ENCODE peak calls at places on chromosomes 11 and 22, in four cellular contexts. F is WTC11, J is AG09309, L is body of pancreas. S is an unnamed sample.

GRCh38 chr11:131512228-131512627 is 141.8 kb downstream of the NTM start:
- DNase-seq in J (no peak), F (no peak), L (no peak), S (no peak)

GRCh38 chr11:75743711-75744563 is 24.6 kb upstream of the DGAT2 start:
- DNase-seq in L (peak), J (no peak), F (no peak), S (no peak)

GRCh38 chr22:30872282-30873041 is 96.1 kb downstream of the MORC2 start:
- DNase-seq in L (peak), J (no peak), F (no peak), S (no peak)

GRCh38 chr22:25208743-25209505 is 9.3 kb downstream of the CRYBB3 start:
- DNase-seq in J (no peak), L (no peak), F (peak), S (no peak)

GRCh38 chr22:36486619-36487384 is 5.4 kb upstream of the TXN2 start:
- DNase-seq in F (peak), J (no peak), L (peak), S (no peak)

GRCh38 chr11:119388103-119388502 is 6.6 kb upstream of the USP2 start:
- DNase-seq in L (no peak), J (no peak), F (no peak), S (no peak)

GRCh38 chr11:35214792-35215193 is 75.8 kb downstream of the CD44 start:
- DNase-seq in L (no peak), F (peak), J (peak), S (no peak)

GRCh38 chr11:68890490-68891231 is 13.0 kb downstream of the MRPL21 start:
- DNase-seq in J (peak), L (peak), F (no peak), S (no peak)

GRCh38 chr11:112478806-112479205 is 218.1 kb upstream of the PLET1 start:
- DNase-seq in F (no peak), L (no peak), J (no peak), S (no peak)

GRCh38 chr11:27255447-27255828 is 107.6 kb downstream of the CCDC34 start:
- DNase-seq in F (no peak), L (no peak), J (peak), S (no peak)

GRCh38 chr11:94964934-94965333 is 8.4 kb downstream of the CWC15 start:
- DNase-seq in L (no peak), J (no peak), F (no peak), S (no peak)

GRCh38 chr11:124119103-124119502 is 3.9 kb downstream of the VWA5A start:
- DNase-seq in F (no peak), L (no peak), J (no peak), S (no peak)

GRCh38 chr11:7667460-7667859 is 5.8 kb downstream of the CYB5R2 start:
- DNase-seq in F (no peak), L (no peak), J (no peak), S (no peak)

GRCh38 chr11:93229876-93230275 is 32.1 kb upstream of the SLC36A4 start:
- DNase-seq in J (no peak), L (no peak), F (no peak), S (no peak)

GRCh38 chr11:93236741-93237675 is 39.2 kb upstream of the SLC36A4 start:
- DNase-seq in J (peak), L (peak), F (no peak), S (no peak)

GRCh38 chr11:93238956-93239355 is 41.2 kb upstream of the SLC36A4 start:
- DNase-seq in J (no peak), L (no peak), F (no peak), S (no peak)

DNA sequence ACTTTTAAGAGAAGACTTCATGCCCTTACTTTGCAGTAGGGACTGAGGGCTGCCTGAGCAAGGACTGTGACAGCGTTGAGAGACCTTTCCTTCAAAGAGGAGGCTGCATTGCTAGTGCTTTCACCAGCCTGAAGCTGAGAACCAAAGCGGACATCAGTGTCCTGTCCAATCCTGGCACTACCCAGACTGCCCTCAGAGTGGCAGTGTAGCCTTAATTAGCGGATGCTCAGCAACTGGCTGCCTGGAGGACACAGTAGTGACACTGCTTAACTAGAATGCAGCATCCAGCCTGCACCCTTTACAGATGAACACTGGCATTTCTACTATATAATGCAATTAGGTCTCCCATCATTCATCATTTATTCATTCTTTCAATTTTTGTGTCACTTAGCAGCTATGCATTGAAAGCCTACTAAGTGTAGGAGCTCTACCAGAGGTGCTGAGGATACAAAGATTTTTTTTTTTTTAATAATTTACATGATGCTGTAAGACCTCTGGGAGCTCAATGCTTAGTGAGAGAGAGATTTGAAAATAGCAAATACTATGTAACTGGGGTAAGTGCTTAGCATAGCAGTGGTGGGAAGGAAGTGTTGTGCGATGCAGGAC is 36.9 kb upstream of the SLC36A4 start:
- DNase-seq in L (peak), F (peak), J (peak), S (peak)
- TF ChIP-seq CTCF in L (peak), F (peak), J (peak), S (peak)

GRCh38 chr11:121420398-121420797 is 31.7 kb upstream of the SORL1 start:
- DNase-seq in F (no peak), J (no peak), L (no peak), S (no peak)
- TF ChIP-seq CTCF in F (no peak), J (no peak), L (no peak), S (no peak)

DNA sequence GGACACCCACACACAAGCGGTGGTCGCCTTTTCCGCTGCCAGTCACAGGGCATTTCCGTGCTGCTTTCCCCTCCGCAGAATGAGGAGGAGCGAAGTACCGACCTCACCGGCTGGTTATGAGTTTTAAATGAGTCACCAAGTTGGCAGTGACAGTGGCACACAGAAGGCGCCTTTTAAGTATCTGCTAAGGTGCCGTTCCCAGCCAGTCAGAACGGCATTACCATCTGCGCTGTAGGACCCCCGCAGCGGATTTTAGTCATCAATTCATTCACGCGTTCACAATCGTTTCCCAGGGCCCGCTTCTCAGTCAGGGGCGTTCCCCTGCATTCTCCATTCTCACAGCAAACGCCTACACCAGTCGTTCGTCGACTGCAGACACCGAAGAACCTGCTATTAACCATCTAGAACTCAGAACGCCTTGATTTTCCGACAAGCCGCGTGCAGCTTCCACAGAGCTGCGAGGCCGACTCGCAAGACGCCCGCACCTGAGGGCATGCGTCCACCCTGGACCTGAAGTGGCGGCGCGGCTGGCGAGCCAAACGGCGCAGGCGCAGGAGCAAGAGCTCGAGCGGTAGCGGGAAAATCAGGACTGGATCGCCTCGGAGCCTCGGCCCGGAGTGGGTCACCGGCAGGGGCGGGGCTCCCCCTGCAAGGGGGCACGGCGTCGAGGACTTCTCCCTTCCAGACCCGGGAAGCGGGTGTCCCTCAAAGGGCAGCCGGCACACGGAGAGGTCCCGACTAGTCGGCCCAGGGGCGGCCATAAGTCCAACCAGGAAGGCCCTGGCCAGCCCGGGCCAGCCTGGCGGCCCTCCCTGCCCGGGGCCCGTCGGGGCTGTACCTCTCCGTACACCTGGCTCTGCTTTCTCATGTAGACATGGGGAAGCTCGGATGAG is 642 bp downstream of the CYP2R1 start:
- DNase-seq in L (peak), J (peak), F (peak), S (peak)
- TF ChIP-seq CTCF in L (no peak), J (no peak), F (no peak), S (no peak)

DNA sequence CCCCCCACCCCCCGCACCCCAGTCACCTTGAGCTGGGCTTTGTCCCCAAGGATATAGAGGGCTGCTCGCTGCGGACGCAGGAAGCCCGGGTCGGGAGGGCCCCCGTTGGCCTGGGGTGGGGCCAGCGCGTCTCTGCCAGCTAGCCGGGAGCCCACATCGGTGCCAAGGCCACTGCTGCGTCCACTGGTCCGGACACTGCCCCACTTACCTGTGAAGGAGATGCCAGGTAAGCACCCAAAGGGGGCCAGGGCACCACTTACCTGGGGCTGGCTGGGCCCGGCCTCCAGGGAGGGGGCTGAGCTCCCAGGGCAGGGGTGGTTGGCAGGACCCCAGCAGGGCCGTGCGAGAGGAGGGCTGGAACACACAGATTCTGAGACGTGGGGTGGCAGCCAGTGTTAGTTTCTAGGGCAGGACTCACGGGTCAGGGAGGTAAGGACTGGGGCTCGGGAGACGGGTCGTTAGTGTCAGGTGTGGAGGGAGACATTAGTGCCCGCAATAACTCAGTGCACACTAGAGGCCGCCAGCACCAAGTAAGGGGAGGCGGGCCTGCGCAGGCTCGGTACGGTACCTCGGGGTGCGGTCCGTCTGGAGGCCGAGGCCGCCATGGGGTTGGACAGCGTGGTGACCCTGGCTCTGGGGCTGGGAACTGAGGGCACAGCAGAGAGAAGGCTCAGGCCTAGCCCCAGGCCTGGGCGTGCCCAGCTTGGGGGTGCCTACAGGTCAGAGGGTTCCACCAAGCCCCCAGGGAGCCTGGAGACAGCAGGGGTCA is 18.2 kb downstream of the SBF1 start:
- DNase-seq in L (no peak), J (no peak), F (peak), S (no peak)
- TF ChIP-seq CTCF in L (no peak), J (no peak), F (no peak), S (no peak)

GRCh38 chr11:41665633-41666032 is 206.2 kb upstream of the LRRC4C start:
- DNase-seq in J (no peak), L (no peak), F (no peak), S (no peak)

GRCh38 chr11:41659990-41660389 is 200.5 kb upstream of the LRRC4C start:
- DNase-seq in L (peak), J (no peak), F (no peak), S (no peak)

DNA sequence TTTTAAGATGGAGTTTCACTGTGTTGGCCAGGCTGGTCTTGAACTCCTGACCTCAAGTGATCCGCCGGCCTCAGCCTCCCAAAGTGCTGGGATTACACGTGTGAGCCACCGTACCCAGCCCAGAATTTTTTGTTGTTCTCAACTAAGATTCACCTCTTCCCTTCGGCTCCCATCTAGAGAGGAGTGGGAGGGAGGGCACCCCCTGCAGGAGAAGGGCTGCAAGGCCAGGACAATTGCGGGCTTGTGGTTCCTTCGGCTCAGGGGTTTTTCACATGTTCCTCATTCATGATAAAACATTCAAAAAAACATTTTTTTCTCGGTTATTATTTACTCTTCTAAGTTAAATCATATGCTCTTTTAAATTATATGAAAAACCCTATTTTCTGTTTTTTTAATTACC is 201.1 kb upstream of the LRRC4C start:
- DNase-seq in F (peak), L (no peak), J (no peak), S (no peak)
- TF ChIP-seq CTCF in F (peak), L (no peak), J (no peak), S (no peak)

DNA sequence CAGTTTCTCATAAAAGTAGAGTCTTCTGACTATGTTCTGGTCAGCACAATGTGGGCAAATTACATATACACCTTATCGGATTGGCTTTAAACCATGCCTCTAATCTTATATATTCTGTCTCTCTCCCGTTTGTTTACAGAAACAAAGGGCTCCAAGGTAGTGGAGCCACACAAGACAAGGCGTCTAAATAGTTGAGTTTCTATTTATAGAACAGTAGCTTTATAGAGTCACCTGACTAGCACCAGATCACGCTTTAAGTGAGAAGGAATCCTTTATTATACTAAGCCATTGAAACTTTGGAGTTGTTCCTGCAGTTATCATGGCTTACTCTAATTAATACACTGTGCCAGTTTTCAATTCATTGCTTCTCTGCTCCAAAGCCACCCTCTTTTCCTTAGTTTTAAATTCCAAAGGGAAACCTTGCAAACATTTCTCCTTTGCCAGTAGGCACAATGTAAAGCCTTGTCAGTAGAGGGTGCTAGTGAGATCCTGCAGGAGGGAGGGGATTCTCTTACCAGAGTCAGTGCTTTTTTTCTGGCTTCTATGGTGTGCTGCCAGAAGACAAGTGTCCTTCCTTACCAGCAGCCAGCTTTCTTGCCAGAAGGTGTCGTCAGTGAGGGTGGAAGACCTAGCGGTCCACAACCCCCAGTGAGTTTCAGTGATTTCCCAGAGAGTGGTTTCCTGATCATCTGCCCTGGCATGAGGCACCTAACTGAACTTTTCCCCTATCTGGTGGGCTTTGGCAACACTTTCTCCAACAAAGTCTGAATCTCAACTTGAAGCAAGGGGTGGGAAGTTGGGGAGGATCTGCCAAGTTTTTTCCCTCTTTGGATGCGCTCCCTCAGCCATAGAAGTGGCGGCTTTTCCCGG is 71.7 kb downstream of the RAB38 start:
- DNase-seq in L (peak), J (no peak), F (peak), S (no peak)
- TF ChIP-seq CTCF in L (peak), J (peak), F (peak), S (no peak)

DNA sequence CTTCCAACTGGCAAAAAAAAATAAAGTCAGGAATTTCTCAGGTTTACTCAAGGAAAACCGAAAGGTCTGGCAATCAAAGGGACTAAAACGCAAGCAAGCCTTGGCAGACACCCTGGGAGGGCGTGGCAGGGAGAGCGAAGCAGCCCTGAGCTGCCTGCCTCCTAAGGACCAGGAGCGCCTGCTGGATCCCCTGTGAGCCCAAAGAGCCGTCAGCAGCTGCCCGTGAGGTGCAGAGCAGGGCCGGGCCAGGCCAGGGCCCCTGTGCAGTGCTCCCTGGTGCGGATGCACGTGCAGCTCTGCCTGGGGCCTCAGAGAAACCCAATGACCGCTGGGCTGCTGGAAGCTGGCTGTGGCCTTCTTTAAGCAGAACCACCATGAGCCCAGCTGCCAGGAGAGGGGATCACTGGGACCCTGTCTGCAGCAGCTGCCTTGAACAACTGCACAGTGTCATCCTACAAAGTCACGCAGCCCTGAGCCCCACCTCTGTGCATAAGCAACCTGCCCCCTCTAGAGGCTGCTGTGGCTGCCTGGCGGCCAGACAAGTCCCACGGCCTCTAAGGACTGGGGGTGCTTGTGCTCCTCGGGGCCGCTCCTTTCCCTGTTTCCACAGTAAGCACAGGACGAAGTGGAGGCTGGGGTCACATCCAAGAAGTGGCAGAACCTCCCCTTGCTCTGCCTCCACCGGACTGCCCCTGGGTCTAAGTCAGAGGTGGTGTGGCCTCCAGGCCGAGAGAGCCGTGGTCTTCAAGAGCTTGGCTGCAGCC is 29.2 kb upstream of the COMT start:
- DNase-seq in F (no peak), L (no peak), J (no peak), S (no peak)
- TF ChIP-seq CTCF in F (no peak), L (no peak), J (no peak), S (no peak)

DNA sequence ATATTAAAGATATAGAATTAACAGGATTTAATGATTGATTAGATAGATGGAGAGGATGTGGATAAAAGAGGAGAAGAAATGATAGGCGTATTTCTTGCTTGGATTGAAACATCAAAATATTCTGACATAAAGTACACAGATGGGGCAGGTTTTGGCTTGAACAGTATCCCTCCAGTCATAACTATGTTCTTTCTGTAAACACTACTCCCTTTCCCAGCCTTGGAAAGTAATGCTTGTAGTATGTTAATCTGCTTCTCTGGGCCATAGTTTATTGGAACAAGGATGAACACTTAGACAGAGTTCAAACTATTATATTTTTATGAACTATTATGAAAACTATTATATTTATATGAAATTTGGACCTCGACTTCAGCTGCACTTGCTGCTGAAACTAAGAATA is 419.2 kb downstream of the AASDHPPT start:
- DNase-seq in J (no peak), L (no peak), F (no peak), S (no peak)
- TF ChIP-seq CTCF in J (no peak), L (no peak), F (no peak), S (no peak)